ENCODE peak calls at places on chromosomes 11 and 22, in five cellular contexts. I is cardiac fibroblast, O is BE2C, V is AG04450, Z is stomach. A is an unnamed sample.

GRCh38 chr22:41781508-41781906 is 19.0 kb upstream of the CCDC134 start:
- DNase-seq in I (no peak), O (no peak), V (no peak), Z (no peak), A (no peak)

GRCh38 chr22:19874307-19875060 is 19.8 kb upstream of the GNB1L start:
- DNase-seq in I (no peak), O (peak; percentile 13), V (no peak), Z (peak; percentile 47), A (no peak)

GRCh38 chr11:73818838-73819237 is 31.2 kb downstream of the MRPL48 start:
- DNase-seq in I (peak; percentile 15), O (no peak), V (no peak), Z (no peak), A (no peak)

GRCh38 chr11:12691473-12691872 is 17.3 kb downstream of the TEAD1 start:
- DNase-seq in I (peak; percentile 53), O (no peak), V (no peak), Z (no peak), A (no peak)

GRCh38 chr11:12922418-12922817 is 86.7 kb upstream of the RASSF10 start:
- DNase-seq in I (peak; percentile 17), O (no peak), V (no peak), Z (no peak), A (no peak)

GRCh38 chr11:74325649-74326645 is 14.5 kb upstream of the P4HA3 start:
- DNase-seq in I (peak; percentile 84), O (peak; percentile 34), V (peak; percentile 70), Z (peak; percentile 91), A (peak; percentile 32)

GRCh38 chr11:10314199-10315072 is 9.6 kb downstream of the ADM start:
- DNase-seq in I (peak; percentile 70), O (no peak), V (no peak), Z (no peak), A (no peak)

GRCh38 chr11:47899801-47900200 is 51.7 kb upstream of the NUP160 start:
- DNase-seq in I (no peak), O (no peak), V (no peak), Z (no peak), A (no peak)

GRCh38 chr22:25700996-25701815 is 40.8 kb upstream of the MYO18B start:
- DNase-seq in I (no peak), O (peak; percentile 73), V (no peak), Z (no peak), A (no peak)

GRCh38 chr11:29518389-29519174 is 498.2 kb downstream of the KCNA4 start:
- DNase-seq in I (peak; percentile 34), O (no peak), V (no peak), Z (no peak), A (no peak)

GRCh38 chr22:22720201-22720723 is 75.8 kb downstream of the GGTLC2 start:
- DNase-seq in I (peak; percentile 76), O (peak; percentile 56), V (no peak), Z (no peak), A (no peak)

GRCh38 chr22:17339095-17339693 is 30.1 kb upstream of the CECR2 start:
- DNase-seq in I (peak; percentile 3), O (no peak), V (no peak), Z (no peak), A (no peak)

GRCh38 chr22:35921777-35922176 is 106.8 kb downstream of the RBFOX2 start:
- DNase-seq in I (peak; percentile 95), O (peak; percentile 77), V (peak; percentile 48), Z (peak; percentile 53), A (no peak)

GRCh38 chr11:100445231-100445735 is 241.8 kb upstream of the ARHGAP42 start:
- DNase-seq in I (peak; percentile 5), O (no peak), V (no peak), Z (peak; percentile 62), A (peak; percentile 33)

GRCh38 chr11:76729214-76729613 is 53.9 kb upstream of the TSKU start:
- DNase-seq in I (no peak), O (no peak), V (no peak), Z (no peak), A (no peak)

GRCh38 chr11:69292221-69292648 is 1.7 kb upstream of the MYEOV start:
- DNase-seq in I (peak; percentile 49), O (peak; percentile 63), V (no peak), Z (no peak), A (no peak)

GRCh38 chr22:24975813-24976341 is 23.4 kb downstream of the KIAA1671 start:
- DNase-seq in I (peak; percentile 39), O (peak; percentile 25), V (no peak), Z (no peak), A (no peak)

GRCh38 chr22:19884954-19885751 is 30.5 kb upstream of the GNB1L start:
- DNase-seq in I (no peak), O (peak; percentile 4), V (no peak), Z (no peak), A (no peak)

GRCh38 chr11:69956669-69957190 is 121.4 kb upstream of the ANO1 start:
- DNase-seq in I (no peak), O (peak; percentile 4), V (no peak), Z (no peak), A (no peak)

GRCh38 chr22:20438066-20438677 is 547 bp upstream of the SCARF2 start:
- DNase-seq in I (no peak), O (no peak), V (no peak), Z (no peak), A (no peak)

GRCh38 chr11:126345759-126346585 is 9.5 kb upstream of the ST3GAL4 start:
- DNase-seq in I (peak; percentile 66), O (peak; percentile 78), V (no peak), Z (no peak), A (no peak)

GRCh38 chr22:50206599-50206998 is 5.8 kb downstream of the SELENOO start:
- DNase-seq in I (peak; percentile 35), O (peak; percentile 77), V (no peak), Z (no peak), A (no peak)

GRCh38 chr11:125948278-125949051 is 2.6 kb downstream of the VSIG10L2 start:
- DNase-seq in I (no peak), O (no peak), V (no peak), Z (no peak), A (no peak)

GRCh38 chr22:29230916-29231875 is 25.5 kb downstream of the EMID1 start:
- DNase-seq in I (no peak), O (no peak), V (no peak), Z (no peak), A (no peak)

GRCh38 chr11:115222218-115222862 is 281.9 kb downstream of the CADM1 start:
- DNase-seq in I (peak; percentile 91), O (no peak), V (peak; percentile 83), Z (no peak), A (no peak)

DNA sequence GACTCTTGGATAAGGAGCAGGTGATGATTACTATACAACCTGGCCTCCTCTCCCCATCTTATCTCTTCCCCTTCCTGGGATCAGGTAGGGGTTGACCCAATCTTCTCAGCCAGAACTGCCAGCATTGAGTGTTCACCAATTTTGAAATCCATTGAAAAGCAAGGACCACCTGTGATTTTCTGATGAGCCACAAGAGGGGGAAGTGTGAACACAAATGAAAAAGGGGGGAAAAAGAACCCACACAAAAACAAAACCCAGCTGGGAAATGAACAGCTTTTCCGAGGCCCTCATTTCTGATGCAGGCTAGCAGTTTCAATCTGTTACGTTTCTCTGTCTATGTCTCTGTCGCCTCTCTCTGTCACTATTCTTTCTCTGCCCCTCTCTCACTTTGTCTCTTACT is 161.9 kb downstream of the INSC start:
- DNase-seq in I (peak; percentile 10), O (peak; percentile 4), V (no peak), Z (no peak), A (no peak)
- H3K4me3 ChIP-seq in I (no peak overlapping the region), O (no peak overlapping the region), V (no peak overlapping the region), Z (no peak overlapping the region), A (no peak overlapping the region)

DNA sequence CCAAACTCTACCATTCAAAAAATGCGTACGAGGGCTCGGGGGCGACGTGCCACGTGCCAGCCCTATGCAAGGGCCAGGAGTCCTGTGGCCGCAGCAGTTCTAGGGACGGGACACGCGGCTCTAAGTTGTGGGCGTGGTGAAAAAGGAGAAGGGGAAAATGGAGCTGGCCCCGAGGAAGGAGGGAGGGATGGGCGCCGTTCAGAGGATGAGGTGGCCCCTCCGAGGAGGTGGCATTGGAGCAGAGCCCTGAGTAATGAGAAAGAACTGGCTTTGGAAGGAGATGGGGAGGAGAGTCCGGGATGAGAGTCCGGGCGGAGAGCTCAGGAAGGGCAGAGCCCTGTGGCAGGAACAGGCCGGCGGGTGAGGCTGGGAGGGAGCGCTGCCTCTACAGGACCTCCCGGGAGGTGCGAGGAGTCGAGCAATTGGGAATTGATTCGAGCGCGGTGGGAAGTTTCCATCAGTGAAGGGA is 21.0 kb downstream of the OTUB1 start:
- DNase-seq in I (peak; percentile 25), O (no peak), V (no peak), Z (no peak), A (no peak)
- H3K4me3 ChIP-seq in I (peak overlapping the region; percentile 8), O (no peak overlapping the region), V (peak overlapping the region; percentile 39), Z (peak overlapping the region; percentile 51), A (no peak overlapping the region)

DNA sequence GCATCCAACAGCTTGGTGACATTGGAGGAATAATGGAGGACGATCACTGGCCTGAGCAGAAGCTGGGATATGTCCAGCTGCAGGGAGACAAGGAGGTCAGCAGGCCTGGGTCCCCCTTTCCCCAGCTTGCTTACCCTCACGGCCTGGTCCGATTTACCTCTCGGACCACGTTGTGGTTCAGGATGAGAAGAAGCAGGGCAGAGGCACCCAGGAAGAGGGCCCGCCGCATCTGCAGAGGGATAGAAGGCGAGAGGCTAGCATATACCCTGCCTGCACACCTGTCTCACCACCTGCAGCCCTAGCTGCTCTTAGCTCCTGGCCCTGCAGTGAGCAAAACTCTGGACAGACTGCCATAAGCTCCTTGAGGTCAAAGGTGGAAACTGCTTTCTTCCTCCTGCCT is 1.3 kb downstream of the RNF215 start:
- DNase-seq in I (no peak), O (no peak), V (no peak), Z (no peak), A (no peak)
- H3K4me3 ChIP-seq in I (no peak overlapping the region), O (no peak overlapping the region), V (peak overlapping the region; percentile 72), Z (no peak overlapping the region), A (peak overlapping the region; percentile 70)

GRCh38 chr11:18720811-18721575 is 5.0 kb downstream of the IGSF22 start:
- DNase-seq in I (peak; percentile 43), O (peak; percentile 88), V (no peak), Z (peak; percentile 81), A (no peak)

GRCh38 chr11:18721576-18722292 is 4.3 kb downstream of the IGSF22 start:
- DNase-seq in I (peak; percentile 52), O (peak; percentile 44), V (no peak), Z (peak; percentile 40), A (no peak)

GRCh38 chr11:18722293-18722637 is 3.7 kb downstream of the IGSF22 start:
- DNase-seq in I (no peak), O (no peak), V (no peak), Z (no peak), A (no peak)

GRCh38 chr11:18723991-18724390 is 2.0 kb downstream of the IGSF22 start:
- DNase-seq in I (no peak), O (no peak), V (no peak), Z (no peak), A (no peak)

DNA sequence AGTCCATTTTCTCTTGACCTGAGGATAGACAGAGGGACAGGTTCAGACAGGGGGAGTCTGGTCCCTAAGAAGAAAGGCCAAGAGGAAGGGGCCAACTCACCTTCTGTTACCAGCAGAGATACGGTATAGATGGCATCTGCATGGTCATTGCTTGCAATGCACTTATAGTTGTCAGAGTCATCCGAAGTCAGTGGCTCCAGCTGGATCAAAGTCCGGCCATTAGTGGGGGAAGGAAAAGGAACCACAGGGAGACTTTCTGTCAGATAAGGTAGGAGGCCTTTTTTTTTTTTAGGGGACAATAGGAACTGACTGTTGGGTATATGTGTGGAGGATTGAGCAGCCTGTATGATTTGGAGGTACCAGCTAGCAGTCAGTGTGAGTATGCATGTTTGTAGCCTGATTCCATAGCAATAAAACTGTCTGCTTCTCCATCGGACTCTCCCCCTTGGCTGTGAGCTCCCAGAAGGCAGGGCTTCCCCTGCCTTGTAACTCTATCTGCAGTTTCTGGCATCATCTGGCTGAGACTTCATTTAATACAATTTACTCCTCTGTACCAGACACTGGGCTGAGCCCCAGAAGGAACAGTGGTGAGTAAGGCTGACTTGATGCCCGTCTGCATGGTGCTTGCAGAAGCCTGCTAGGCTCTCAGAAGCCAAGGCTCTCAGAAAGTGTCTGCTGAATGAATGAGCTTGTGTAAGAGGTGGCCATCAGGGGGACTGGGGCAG is 5.7 kb downstream of the IGSF22 start:
- DNase-seq in I (no peak), O (peak; percentile 28), V (no peak), Z (no peak), A (no peak)
- H3K4me3 ChIP-seq in I (no peak overlapping the region), O (peak overlapping the region; percentile 65), V (peak overlapping the region; percentile 65), Z (peak overlapping the region; percentile 58), A (no peak overlapping the region)